ENCODE peak calls at places on chromosomes 11 and 22, in nine cellular contexts. W is GM12891, N is A549, K is right lobe of liver, F is endothelial cell of umbilical vein, D is HepG2, A is adrenal gland, Z is IMR-90, Y is lower leg skin. I is an unnamed sample.

GRCh38 chr22:46457502-46458488 is 79.6 kb downstream of the CELSR1 start:
- DNase-seq in W (no peak), N (no peak), K (no peak), F (no peak), D (no peak), A (no peak), Z (peak; percentile 64), Y (no peak), I (peak; percentile 74)

GRCh38 chr11:133343951-133344350 is 188.3 kb downstream of the OPCML start:
- DNase-seq in W (no peak), N (no peak), K (no peak), F (no peak), D (no peak), A (no peak), Z (no peak), Y (no peak), I (peak; percentile 10)

GRCh38 chr22:46625843-46626349 is 5.7 kb downstream of the GRAMD4 start:
- DNase-seq in W (no peak), N (no peak), K (no peak), F (no peak), D (no peak), A (no peak), Z (no peak), Y (no peak), I (no peak)

GRCh38 chr11:7490054-7490453 is 4.7 kb downstream of the OLFML1 start:
- DNase-seq in W (no peak), N (no peak), K (no peak), F (no peak), D (no peak), A (no peak), Z (peak; percentile 18), Y (no peak), I (peak; percentile 42)

GRCh38 chr11:72643547-72643946 is 30.7 kb downstream of the PDE2A start:
- DNase-seq in W (no peak), N (peak; percentile 60), K (no peak), F (no peak), D (no peak), A (peak; percentile 60), Z (no peak), Y (no peak), I (peak; percentile 98)

GRCh38 chr11:70697701-70698100 is 299.4 kb downstream of the CTTN start:
- DNase-seq in W (no peak), N (no peak), K (no peak), F (no peak), D (no peak), A (no peak), Z (no peak), Y (no peak), I (no peak)

GRCh38 chr11:57314221-57314973 is 10.4 kb downstream of the TNKS1BP1 start:
- DNase-seq in W (no peak), N (no peak), K (no peak), F (no peak), D (no peak), A (no peak), Z (no peak), Y (no peak), I (no peak)

GRCh38 chr22:46444390-46444854 is 93.0 kb downstream of the CELSR1 start:
- DNase-seq in W (no peak), N (peak; percentile 32), K (no peak), F (no peak), D (peak; percentile 65), A (no peak), Z (no peak), Y (no peak), I (no peak)

GRCh38 chr22:37377927-37378326 is 49.4 kb downstream of the ELFN2 start:
- DNase-seq in W (no peak), N (no peak), K (no peak), F (no peak), D (no peak), A (no peak), Z (no peak), Y (no peak), I (no peak)

GRCh38 chr11:38824573-38824972 is 2226.5 kb upstream of the RAG2 start:
- DNase-seq in W (no peak), N (peak; percentile 16), K (no peak), F (no peak), D (peak; percentile 8), A (no peak), Z (peak; percentile 19), Y (no peak), I (peak; percentile 5)

GRCh38 chr22:49614966-49615965 is 212.4 kb downstream of the BRD1 start:
- DNase-seq in W (no peak), N (no peak), K (no peak), F (no peak), D (no peak), A (no peak), Z (no peak), Y (no peak), I (no peak)

GRCh38 chr11:3934658-3935057 is 79.2 kb downstream of the STIM1 start:
- DNase-seq in W (no peak), N (no peak), K (no peak), F (no peak), D (no peak), A (no peak), Z (no peak), Y (no peak), I (no peak)

GRCh38 chr11:57325735-57326048 is 940 bp upstream of the TNKS1BP1 start:
- DNase-seq in W (no peak), N (peak; percentile 37), K (peak; percentile 59), F (peak; percentile 83), D (no peak), A (peak; percentile 81), Z (no peak), Y (peak; percentile 65), I (peak; percentile 49)

GRCh38 chr11:115504279-115505158 is at the start of gene CADM1:
- DNase-seq in W (peak; percentile 61), N (peak; percentile 92), K (peak; percentile 96), F (peak; percentile 84), D (peak; percentile 92), A (peak; percentile 98), Z (peak; percentile 95), Y (peak; percentile 90), I (no peak)
- TF ChIP-seq POLR2A in W (peak; percentile 70), N (peak; percentile 93), K (peak; percentile 98), F (no peak), D (peak; percentile 99), A (peak; percentile 92), Z (peak; percentile 97), Y (no peak), I (no peak)

GRCh38 chr22:41526802-41527799 is 17.2 kb downstream of the POLR3H start:
- DNase-seq in W (peak; percentile 81), N (peak; percentile 36), K (peak; percentile 52), F (no peak), D (no peak), A (peak; percentile 68), Z (peak; percentile 25), Y (no peak), I (no peak)

GRCh38 chr22:41526226-41526531 is 18.1 kb downstream of the POLR3H start:
- DNase-seq in W (no peak), N (no peak), K (no peak), F (no peak), D (no peak), A (peak; percentile 45), Z (no peak), Y (no peak), I (no peak)

GRCh38 chr22:41524809-41525449 is 19.3 kb downstream of the POLR3H start:
- DNase-seq in W (peak; percentile 60), N (no peak), K (no peak), F (no peak), D (no peak), A (peak; percentile 48), Z (no peak), Y (no peak), I (no peak)

GRCh38 chr22:41524283-41524682 is 20.0 kb downstream of the POLR3H start:
- DNase-seq in W (no peak), N (no peak), K (peak; percentile 74), F (peak; percentile 29), D (no peak), A (peak; percentile 87), Z (peak; percentile 78), Y (no peak), I (no peak)

DNA sequence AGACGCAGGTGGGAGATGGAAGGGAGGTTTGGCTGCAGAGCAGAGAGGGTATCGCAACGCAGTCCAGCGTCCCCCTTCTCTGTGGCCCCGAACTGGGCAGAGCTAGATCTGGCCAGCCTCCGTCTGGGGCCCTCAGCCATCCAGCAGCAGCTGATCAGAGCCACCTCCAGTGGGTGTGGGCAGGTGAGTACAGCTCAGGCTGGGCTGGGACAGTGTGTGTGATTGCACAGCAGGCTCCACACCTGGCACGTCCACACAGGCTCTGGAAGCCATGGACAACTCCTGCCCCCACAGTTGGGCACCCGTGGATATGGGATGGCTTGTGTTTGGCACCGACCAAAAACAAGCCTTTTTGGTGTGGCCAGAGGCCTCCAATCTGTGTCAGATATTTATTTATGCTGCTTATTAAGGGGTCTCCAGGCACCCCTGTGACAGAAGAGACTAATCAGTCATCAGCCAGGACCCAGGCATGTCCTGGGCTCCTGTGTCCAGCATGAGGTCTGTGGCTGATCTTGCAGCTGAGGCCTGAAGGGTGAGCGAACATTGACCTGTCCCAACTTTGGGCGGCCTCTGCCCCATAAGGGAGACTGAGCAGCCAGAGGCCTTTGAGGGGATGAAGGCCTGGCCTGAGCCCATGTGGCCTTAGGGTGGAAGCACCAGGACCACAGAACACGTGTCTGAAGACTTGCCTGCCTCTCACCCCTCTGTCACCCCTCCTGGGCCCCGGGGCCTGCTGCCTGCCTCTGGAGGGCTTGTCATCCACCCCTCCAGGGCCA is 18.6 kb downstream of the POLR3H start:
- DNase-seq in W (no peak), N (no peak), K (no peak), F (no peak), D (no peak), A (no peak), Z (no peak), Y (no peak), I (no peak)
- TF ChIP-seq POLR2A in W (peak; percentile 32), N (no peak), K (peak; percentile 9), F (no peak), D (no peak), A (no peak), Z (no peak), Y (no peak), I (no peak)

GRCh38 chr11:69500285-69501120 is 19.0 kb downstream of the LINC01488 start:
- DNase-seq in W (no peak), N (no peak), K (no peak), F (no peak), D (no peak), A (peak; percentile 59), Z (no peak), Y (no peak), I (no peak)
- TF ChIP-seq POLR2A in W (no peak), N (no peak), K (no peak), F (no peak), D (no peak), A (no peak), Z (no peak), Y (no peak), I (no peak)

DNA sequence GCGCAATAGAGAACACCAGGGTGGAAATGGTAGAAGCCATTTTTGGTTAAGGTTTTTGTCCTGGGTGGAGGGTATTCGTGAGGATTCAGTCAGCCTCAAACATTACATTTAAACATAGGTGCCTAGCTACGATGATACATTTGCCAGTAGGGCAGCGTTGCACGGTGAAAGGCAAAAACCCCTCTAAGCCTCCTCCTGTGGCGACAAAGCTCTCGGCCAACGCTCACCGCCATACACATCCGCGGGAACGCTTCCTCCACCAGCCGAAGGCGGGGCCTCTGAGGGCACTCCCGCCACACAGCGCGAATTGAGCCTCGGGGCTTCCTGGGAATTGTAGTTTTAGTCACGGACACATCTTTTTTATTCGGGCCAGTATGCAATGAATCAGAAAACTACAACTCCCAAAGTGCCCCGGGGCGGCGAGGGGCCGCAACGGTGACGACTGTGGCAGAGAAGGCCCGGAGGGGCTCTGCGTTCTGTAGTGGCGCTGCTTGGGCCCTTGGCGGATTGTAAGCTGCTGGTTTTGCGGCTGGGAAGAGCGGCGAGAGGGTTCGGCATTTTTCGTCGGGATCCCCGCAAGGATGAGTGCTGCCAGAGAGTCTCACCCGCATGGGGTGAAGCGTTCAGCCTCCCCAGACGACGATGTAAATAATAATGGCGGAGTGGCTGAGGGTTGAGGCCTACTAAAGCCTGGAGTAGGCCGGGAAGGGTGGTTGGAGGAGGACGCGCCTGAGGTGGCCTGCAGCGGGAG is at the start of gene C11orf58:
- DNase-seq in W (peak; percentile 50), N (peak; percentile 97), K (peak; percentile 94), F (peak; percentile 99), D (peak; percentile 95), A (peak; percentile 96), Z (peak; percentile 96), Y (peak; percentile 98), I (peak; percentile 73)
- TF ChIP-seq POLR2A in W (peak; percentile 97), N (peak; percentile 83), K (peak; percentile 90), F (peak; percentile 92), D (peak; percentile 88), A (peak; percentile 94), Z (peak; percentile 94), Y (peak; percentile 52), I (peak; percentile 82)